ENCODE peak calls at places on chromosomes 3 and 15, in six cellular contexts. C is A549, V is K562, U is H1, D is HepG2, Z is SK-N-SH. X is an unnamed sample.

GRCh38 chr15:73851679-73852078 is 21.7 kb upstream of the TBC1D21 start:
- DNase-seq in C (no peak), V (peak), U (peak), D (peak), Z (no peak), X (peak)

GRCh38 chr15:96234109-96234892 is 96.2 kb upstream of the NR2F2 start:
- DNase-seq in C (no peak), V (no peak), U (no peak), D (no peak), Z (peak), X (peak)

GRCh38 chr15:91271565-91272153 is 171.6 kb downstream of the SV2B start:
- DNase-seq in C (peak), V (peak), U (peak), D (peak), Z (peak), X (peak)

GRCh38 chr3:14343338-14344112 is 58.9 kb upstream of the SLC6A6 start:
- DNase-seq in C (no peak), V (no peak), U (no peak), D (no peak), Z (no peak), X (peak)

GRCh38 chr15:63833246-63833696 is 477 bp downstream of the HERC1 start:
- DNase-seq in C (peak), V (peak), U (peak), D (no peak), Z (peak), X (peak)

GRCh38 chr3:13073042-13073906 is at the start of gene IQSEC1:
- DNase-seq in C (no peak), V (peak), U (peak), D (no peak), Z (peak), X (peak)

GRCh38 chr3:32335365-32336122 is 56.1 kb upstream of the CMTM7 start:
- DNase-seq in C (no peak), V (no peak), U (no peak), D (no peak), Z (no peak), X (no peak)

GRCh38 chr3:163368168-163368567 is 1710.1 kb downstream of the SI start:
- DNase-seq in C (no peak), V (no peak), U (no peak), D (no peak), Z (no peak), X (no peak)

GRCh38 chr3:40768536-40768935 is 243.8 kb downstream of the ZNF621 start:
- DNase-seq in C (no peak), V (no peak), U (no peak), D (no peak), Z (no peak), X (no peak)

GRCh38 chr15:65885668-65886218 is 16.5 kb downstream of the RAB11A start:
- DNase-seq in C (no peak), V (no peak), U (no peak), D (no peak), Z (no peak), X (no peak)

GRCh38 chr3:71599416-71599815 is 15.9 kb upstream of the FOXP1 start:
- DNase-seq in C (no peak), V (no peak), U (no peak), D (no peak), Z (no peak), X (peak)

GRCh38 chr3:197953881-197954280 is 3.9 kb downstream of the RPL35A start:
- DNase-seq in C (no peak), V (no peak), U (no peak), D (no peak), Z (no peak), X (peak)

GRCh38 chr3:43759297-43759782 is 68.6 kb downstream of the ABHD5 start:
- DNase-seq in C (peak), V (no peak), U (no peak), D (peak), Z (no peak), X (peak)

GRCh38 chr15:60392986-60393811 is 4.6 kb downstream of the ANXA2 start:
- DNase-seq in C (peak), V (no peak), U (no peak), D (peak), Z (no peak), X (peak)

GRCh38 chr15:98582900-98583554 is 65.3 kb upstream of the IGF1R start:
- DNase-seq in C (no peak), V (no peak), U (no peak), D (no peak), Z (no peak), X (no peak)

GRCh38 chr15:22259881-22260421 is 179.6 kb downstream of the OR4M2 start:
- DNase-seq in C (no peak), V (no peak), U (no peak), D (no peak), Z (no peak), X (no peak)

GRCh38 chr3:154182322-154182922 is 61.2 kb downstream of the ARHGEF26 start:
- DNase-seq in C (no peak), V (no peak), U (no peak), D (no peak), Z (no peak), X (no peak)

GRCh38 chr15:76905855-76906254 is 715 bp upstream of the SCAPER start:
- DNase-seq in C (no peak), V (no peak), U (no peak), D (no peak), Z (peak), X (no peak)

GRCh38 chr15:33716025-33716424 is 252.3 kb upstream of the CHRM5 start:
- DNase-seq in C (no peak), V (no peak), U (no peak), D (no peak), Z (no peak), X (no peak)

GRCh38 chr3:172856766-172857742 is 106.5 kb downstream of the ECT2 start:
- DNase-seq in C (no peak), V (peak), U (no peak), D (peak), Z (no peak), X (no peak)

GRCh38 chr3:195549931-195550519 is 6.9 kb upstream of the PPP1R2 start:
- DNase-seq in C (no peak), V (no peak), U (no peak), D (peak), Z (no peak), X (no peak)

GRCh38 chr15:40258544-40258943 is 19.7 kb downstream of the PAK6 start:
- DNase-seq in C (no peak), V (no peak), U (no peak), D (no peak), Z (no peak), X (no peak)

GRCh38 chr15:71588746-71589145 is 221.6 kb upstream of the NR2E3 start:
- DNase-seq in C (peak), V (no peak), U (no peak), D (peak), Z (no peak), X (peak)

GRCh38 chr3:169754711-169755110 is 10.1 kb downstream of the TERC start:
- DNase-seq in C (no peak), V (no peak), U (no peak), D (no peak), Z (no peak), X (no peak)

GRCh38 chr3:12870942-12871341 is 29.6 kb upstream of the RPL32 start:
- DNase-seq in C (no peak), V (no peak), U (no peak), D (no peak), Z (no peak), X (peak)

GRCh38 chr15:95169701-95170459 is 938.5 kb downstream of the MCTP2 start:
- DNase-seq in C (no peak), V (no peak), U (no peak), D (no peak), Z (no peak), X (peak)

GRCh38 chr15:93317772-93318171 is 228.8 kb upstream of the RGMA start:
- DNase-seq in C (no peak), V (no peak), U (no peak), D (no peak), Z (no peak), X (no peak)

GRCh38 chr3:53702776-53703175 is 143.4 kb downstream of the CHDH start:
- DNase-seq in C (no peak), V (no peak), U (peak), D (no peak), Z (no peak), X (no peak)

GRCh38 chr3:188819939-188820338 is 351.8 kb upstream of the TPRG1 start:
- DNase-seq in C (no peak), V (no peak), U (no peak), D (no peak), Z (no peak), X (peak)

GRCh38 chr15:90774731-90775521 is 57.8 kb downstream of the BLM start:
- DNase-seq in C (peak), V (no peak), U (no peak), D (no peak), Z (no peak), X (peak)

GRCh38 chr3:168213920-168214319 is 118.2 kb upstream of the GOLIM4 start:
- DNase-seq in C (no peak), V (no peak), U (no peak), D (no peak), Z (no peak), X (no peak)

GRCh38 chr3:194031349-194031748 is 104.6 kb upstream of the HES1 start:
- DNase-seq in C (no peak), V (no peak), U (no peak), D (no peak), Z (no peak), X (no peak)

GRCh38 chr3:194029846-194030245 is 106.1 kb upstream of the HES1 start:
- DNase-seq in C (no peak), V (no peak), U (no peak), D (no peak), Z (no peak), X (no peak)

GRCh38 chr3:194031867-194032635 is 103.9 kb upstream of the HES1 start:
- DNase-seq in C (no peak), V (no peak), U (no peak), D (no peak), Z (no peak), X (no peak)

GRCh38 chr3:194028434-194029004 is 107.4 kb upstream of the HES1 start:
- DNase-seq in C (no peak), V (peak), U (no peak), D (no peak), Z (no peak), X (no peak)

GRCh38 chr3:194030372-194030771 is 105.6 kb upstream of the HES1 start:
- DNase-seq in C (no peak), V (no peak), U (no peak), D (peak), Z (no peak), X (no peak)
- TF ChIP-seq RFX5 in C (no peak), V (no peak), U (no peak), D (no peak), Z (no peak), X (no peak)

DNA sequence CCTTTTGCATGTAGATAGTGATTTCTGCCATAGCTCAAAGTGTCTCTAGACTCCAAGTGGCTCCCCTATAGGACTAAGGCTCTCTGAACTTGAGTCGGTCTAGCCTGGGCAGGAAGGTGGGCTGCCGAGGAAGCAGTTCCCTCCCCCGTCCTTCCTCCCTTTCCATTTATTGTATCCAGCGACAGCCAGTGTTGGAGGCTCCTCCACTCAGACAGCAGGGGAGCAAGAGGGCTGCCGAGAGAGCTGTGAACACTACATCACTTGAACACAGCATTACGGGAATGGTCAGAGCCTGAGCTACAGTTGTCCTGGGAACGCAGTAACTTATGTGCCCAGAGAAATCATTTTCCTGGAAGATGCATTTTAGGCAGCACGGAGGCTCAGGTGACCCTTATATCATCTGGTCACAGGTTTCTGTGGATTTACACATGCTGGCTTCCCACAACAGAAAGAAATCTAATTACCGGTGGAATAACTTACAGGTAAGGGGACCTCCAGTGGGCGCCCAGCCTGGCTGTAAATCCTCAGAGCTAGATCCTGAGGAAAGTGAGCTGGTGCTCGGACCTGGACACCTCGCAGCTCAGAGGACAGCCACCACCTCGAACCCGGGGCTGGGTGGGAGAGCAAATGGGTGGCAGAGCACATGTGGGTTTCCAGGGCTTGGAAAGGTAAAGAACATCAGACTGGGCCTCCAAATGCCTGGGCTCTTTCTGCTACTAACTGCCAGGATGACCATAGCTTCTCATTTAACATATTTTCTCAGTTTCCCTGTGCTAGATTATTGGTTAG is 197.1 kb downstream of the UACA start:
- DNase-seq in C (no peak), V (no peak), U (peak), D (no peak), Z (no peak), X (no peak)
- TF ChIP-seq RFX5 in C (no peak), V (no peak), U (no peak), D (no peak), Z (no peak), X (no peak)

DNA sequence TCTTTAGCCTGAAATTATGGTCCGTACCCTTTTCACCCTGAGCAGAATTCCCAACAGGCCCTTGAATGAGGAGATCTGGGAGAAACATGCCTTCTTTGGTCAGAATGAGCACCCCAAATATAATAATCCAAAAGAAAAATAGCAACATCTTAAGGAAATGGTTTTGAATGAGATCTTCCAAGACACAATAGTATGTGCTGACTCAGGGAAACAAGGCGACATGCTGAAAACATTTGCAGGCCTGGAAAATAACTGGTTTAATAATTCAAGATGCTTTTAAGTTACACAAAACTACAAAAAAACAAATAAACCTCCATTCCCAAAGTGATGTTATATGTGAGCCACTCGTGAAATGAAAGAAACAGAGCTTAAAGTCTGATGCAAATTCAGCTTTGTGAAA is 333.0 kb upstream of the ADAMTS9 start:
- DNase-seq in C (no peak), V (no peak), U (no peak), D (no peak), Z (no peak), X (no peak)
- TF ChIP-seq RFX5 in C (no peak), V (no peak), U (no peak), D (no peak), Z (no peak), X (no peak)

GRCh38 chr15:89480505-89480904 is 15.9 kb downstream of the RHCG start:
- DNase-seq in C (no peak), V (no peak), U (no peak), D (no peak), Z (no peak), X (no peak)
- TF ChIP-seq RFX5 in C (no peak), V (no peak), U (no peak), D (no peak), Z (no peak), X (no peak)

DNA sequence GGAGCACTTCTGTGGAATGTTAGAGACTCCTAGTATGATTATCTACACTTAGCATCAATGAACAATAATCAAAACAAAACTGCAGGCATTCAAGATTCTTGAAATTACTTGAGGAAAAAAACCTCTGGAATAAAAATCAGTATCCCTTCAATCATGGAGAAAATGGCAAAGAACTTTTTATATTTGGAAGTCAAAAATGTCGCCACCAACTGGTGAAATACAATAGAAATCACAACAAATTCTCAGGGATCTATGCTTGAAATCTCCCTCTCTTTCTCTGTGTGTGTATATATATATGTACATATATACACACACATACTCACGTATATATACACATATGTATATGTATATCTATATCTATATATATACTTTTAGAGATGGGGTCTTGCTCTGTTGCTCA is 378.9 kb upstream of the ALCAM start:
- DNase-seq in C (no peak), V (no peak), U (no peak), D (no peak), Z (no peak), X (no peak)
- TF ChIP-seq RFX5 in C (no peak), V (no peak), U (no peak), D (no peak), Z (no peak), X (no peak)